ENCODE peak calls at places on chromosomes 13 and 19, in ten cellular contexts. T is naive thymus-derived CD8-positive, alpha-beta T cell; L is progenitor cell of endocrine pancreas; S is NCI-H1105; U is activated CD4-positive, alpha-beta memory T cell treated with anti-CD3 and anti-CD28 coated beads for 36 hours; V is endothelial cell; G is cardiac fibroblast; O is dorsolateral prefrontal cortex; W is cardiac muscle cell; Z is mesenteric fat pad. E is an unnamed sample.

GRCh38 chr19:8028951-8029491 is 23.5 kb upstream of the CCL25 start:
- DNase-seq in G (peak; percentile 62), V (no peak), O (no peak), L (peak; percentile 33), T (no peak), W (peak; percentile 65), Z (no peak), S (no peak), U (no peak), E (peak; percentile 44)

GRCh38 chr13:91264484-91264883 is 83.0 kb upstream of the MIR17HG start:
- DNase-seq in U (no peak), T (no peak), Z (no peak), L (no peak), O (no peak), W (no peak), S (no peak), V (no peak), G (no peak), E (no peak)

GRCh38 chr13:44117351-44117750 is 237.6 kb downstream of the LACC1 start:
- DNase-seq in U (no peak), O (no peak), Z (no peak), G (peak; percentile 52), L (no peak), W (no peak), S (no peak), T (no peak), V (no peak), E (no peak)

GRCh38 chr19:35959040-35959967 is 23.1 kb downstream of the LRFN3 start:
- DNase-seq in G (peak; percentile 8), U (peak; percentile 85), S (no peak), T (peak; percentile 74), Z (no peak), W (no peak), L (no peak), O (peak; percentile 77), V (peak; percentile 35), E (peak; percentile 40)

GRCh38 chr13:43879323-43880181 is at the start of the genes CCDC122 and LACC1:
- DNase-seq in W (peak; percentile 82), V (peak; percentile 81), S (no peak), T (peak; percentile 64), Z (peak; percentile 96), G (peak; percentile 86), O (peak; percentile 64), U (peak; percentile 87), L (peak; percentile 68), E (peak; percentile 80)

GRCh38 chr19:49064029-49064629 is 489 bp downstream of the NTF4 start:
- DNase-seq in U (no peak), T (no peak), O (no peak), S (no peak), G (no peak), W (peak; percentile 18), Z (no peak), L (no peak), V (no peak), E (no peak)

GRCh38 chr19:58157045-58157728 is 6.6 kb upstream of the ZNF329 start:
- DNase-seq in O (no peak), V (no peak), G (no peak), S (no peak), L (no peak), Z (no peak), U (no peak), W (no peak), T (no peak), E (no peak)

GRCh38 chr19:17513801-17514200 is 2.4 kb downstream of the PGLS start:
- DNase-seq in V (no peak), W (no peak), O (no peak), L (no peak), S (no peak), Z (no peak), T (no peak), U (no peak), G (no peak), E (no peak)